ENCODE peak calls at places on chromosomes 16 and 17, in ten cellular contexts. X is mesothelial cell of epicardium, J is ovary, V is AG10803, Y is lower leg skin, E is sigmoid colon, A is WTC11, S is astrocyte of the spinal cord, F is A549, C is prostate gland. Q is an unnamed sample.

GRCh38 chr17:49575524-49576120 is at the start of gene NXPH3:
- DNase-seq in J (peak), F (peak), A (peak), Y (peak), E (peak), S (no peak), C (peak), V (peak), X (peak), Q (peak)

GRCh38 chr17:74646231-74646630 is 22.7 kb upstream of the CD300E start:
- DNase-seq in Y (peak), C (no peak), S (no peak), J (no peak), F (peak), X (no peak), A (no peak), V (no peak), E (no peak), Q (no peak)

GRCh38 chr17:58312824-58313223 is 15.8 kb downstream of the TSPOAP1 start:
- DNase-seq in E (no peak), X (no peak), A (no peak), S (no peak), J (no peak), F (peak), Y (peak), V (no peak), C (no peak), Q (no peak)

GRCh38 chr17:17235212-17236174 is 1.5 kb downstream of the FLCN start:
- DNase-seq in F (no peak), Y (no peak), E (no peak), A (no peak), S (peak), C (no peak), V (peak), X (no peak), J (no peak), Q (no peak)

GRCh38 chr17:80339118-80339517 is 75.8 kb upstream of the ENDOV start:
- DNase-seq in J (no peak), F (no peak), E (no peak), V (no peak), S (no peak), X (no peak), A (no peak), C (no peak), Y (no peak), Q (no peak)

GRCh38 chr16:85640606-85641005 is 27.5 kb downstream of the GSE1 start:
- DNase-seq in C (no peak), X (no peak), E (no peak), Y (no peak), S (no peak), F (no peak), J (no peak), A (no peak), V (no peak), Q (no peak)

GRCh38 chr17:40351185-40352043 is 13.1 kb downstream of the GJD3 start:
- DNase-seq in X (no peak), V (no peak), J (no peak), Y (no peak), E (no peak), C (no peak), F (no peak), A (no peak), S (no peak), Q (peak)

GRCh38 chr16:84819644-84820304 is at the start of gene CRISPLD2:
- DNase-seq in X (peak), F (peak), J (peak), S (peak), Y (peak), C (peak), V (peak), A (peak), E (peak), Q (peak)

GRCh38 chr16:22373662-22374310 is 633 bp downstream of the CDR2 start:
- DNase-seq in Y (peak), A (peak), F (no peak), X (no peak), S (peak), C (peak), V (no peak), E (peak), J (peak), Q (peak)

GRCh38 chr17:77428020-77428781 is 287.4 kb downstream of the SEC14L1 start:
- DNase-seq in Y (no peak), C (no peak), A (no peak), F (no peak), J (no peak), E (no peak), S (no peak), X (no peak), V (no peak), Q (no peak)

GRCh38 chr17:77429735-77429984 is 288.9 kb downstream of the SEC14L1 start:
- DNase-seq in V (no peak), X (no peak), F (no peak), J (no peak), S (no peak), E (no peak), A (no peak), C (no peak), Y (no peak), Q (no peak)

GRCh38 chr17:77429985-77430752 is 289.4 kb downstream of the SEC14L1 start:
- DNase-seq in F (peak), X (peak), C (peak), S (peak), V (peak), J (peak), E (peak), Y (peak), A (peak), Q (peak)

GRCh38 chr17:77427471-77427991 is 286.8 kb downstream of the SEC14L1 start:
- DNase-seq in X (no peak), F (peak), V (peak), J (peak), Y (peak), A (no peak), S (peak), C (no peak), E (peak), Q (no peak)

GRCh38 chr17:77428901-77429734 is 288.3 kb downstream of the SEC14L1 start:
- DNase-seq in C (no peak), V (no peak), J (no peak), X (no peak), F (no peak), A (no peak), E (peak), Y (no peak), S (no peak), Q (no peak)
- TF ChIP-seq CTCF in C (no peak), V (no peak), J (no peak), X (no peak), F (no peak), A (no peak), E (no peak), Y (no peak), S (no peak), Q (no peak)

DNA sequence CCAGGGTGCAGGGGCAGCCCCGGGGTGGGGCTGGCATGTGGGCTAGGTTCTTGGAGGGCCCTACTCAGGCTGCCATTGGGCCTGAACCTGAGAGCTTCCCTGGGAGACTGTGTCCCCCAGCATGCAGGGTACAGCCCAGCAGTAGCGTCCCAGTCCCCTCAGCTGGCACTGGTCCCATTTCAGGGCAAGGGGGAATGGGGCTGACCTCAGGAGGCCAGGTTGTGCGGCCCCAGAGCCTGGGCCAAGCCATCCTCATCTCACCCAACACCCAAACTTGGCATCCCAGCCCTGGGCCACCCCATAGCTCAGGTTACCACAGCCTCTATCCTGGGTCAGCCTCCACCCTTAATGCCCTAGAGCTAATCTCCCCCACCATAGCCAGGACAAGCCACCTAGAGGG is 6.3 kb downstream of the PLXDC1 start:
- DNase-seq in C (no peak), X (no peak), V (no peak), E (no peak), F (no peak), Y (no peak), S (no peak), J (no peak), A (no peak), Q (no peak)
- TF ChIP-seq CTCF in C (no peak), X (no peak), V (no peak), E (no peak), F (no peak), Y (no peak), S (no peak), J (no peak), A (no peak), Q (no peak)

GRCh38 chr17:82647593-82648164 is 565 bp downstream of the WDR45B start:
- DNase-seq in C (no peak), A (peak), S (no peak), Y (no peak), V (no peak), E (peak), X (no peak), F (no peak), J (no peak), Q (peak)
- TF ChIP-seq CTCF in C (no peak), A (no peak), S (peak), Y (no peak), V (peak), E (no peak), X (no peak), F (no peak), J (no peak), Q (no peak)

GRCh38 chr16:24045641-24046040 is 209.9 kb downstream of the PRKCB start:
- DNase-seq in S (no peak), F (peak), A (peak), C (no peak), X (no peak), V (no peak), Y (no peak), J (no peak), E (no peak), Q (peak)
- TF ChIP-seq CTCF in S (no peak), F (peak), A (peak), C (no peak), X (peak), V (no peak), Y (no peak), J (no peak), E (no peak), Q (peak)

DNA sequence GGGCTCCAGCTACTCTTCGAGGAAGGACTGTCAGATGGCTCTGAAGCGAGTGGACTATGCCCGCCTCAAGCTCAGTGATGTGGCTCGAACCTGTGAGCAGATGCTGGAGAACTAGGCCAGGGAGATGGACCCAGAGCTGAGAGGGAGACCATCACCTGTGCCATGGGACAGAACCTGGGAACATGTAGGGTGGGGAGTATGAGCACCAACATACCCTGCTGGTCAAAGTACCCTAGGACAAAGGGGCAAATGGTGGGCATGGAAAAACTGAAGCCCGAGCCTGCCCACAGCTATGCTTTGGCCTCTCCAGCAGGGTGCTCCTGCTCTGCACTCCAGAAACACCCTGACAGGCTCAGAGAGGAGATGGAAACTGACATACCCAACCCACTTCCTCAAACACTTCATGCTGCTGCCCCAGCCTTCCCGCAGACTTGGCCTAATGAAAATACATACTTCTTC is 1.9 kb downstream of the MED11 start:
- DNase-seq in F (no peak), C (no peak), X (no peak), J (no peak), V (no peak), Y (no peak), E (no peak), S (no peak), A (no peak), Q (no peak)
- TF ChIP-seq CTCF in F (no peak), C (no peak), X (no peak), J (no peak), V (no peak), Y (no peak), E (no peak), S (peak), A (no peak), Q (no peak)

DNA sequence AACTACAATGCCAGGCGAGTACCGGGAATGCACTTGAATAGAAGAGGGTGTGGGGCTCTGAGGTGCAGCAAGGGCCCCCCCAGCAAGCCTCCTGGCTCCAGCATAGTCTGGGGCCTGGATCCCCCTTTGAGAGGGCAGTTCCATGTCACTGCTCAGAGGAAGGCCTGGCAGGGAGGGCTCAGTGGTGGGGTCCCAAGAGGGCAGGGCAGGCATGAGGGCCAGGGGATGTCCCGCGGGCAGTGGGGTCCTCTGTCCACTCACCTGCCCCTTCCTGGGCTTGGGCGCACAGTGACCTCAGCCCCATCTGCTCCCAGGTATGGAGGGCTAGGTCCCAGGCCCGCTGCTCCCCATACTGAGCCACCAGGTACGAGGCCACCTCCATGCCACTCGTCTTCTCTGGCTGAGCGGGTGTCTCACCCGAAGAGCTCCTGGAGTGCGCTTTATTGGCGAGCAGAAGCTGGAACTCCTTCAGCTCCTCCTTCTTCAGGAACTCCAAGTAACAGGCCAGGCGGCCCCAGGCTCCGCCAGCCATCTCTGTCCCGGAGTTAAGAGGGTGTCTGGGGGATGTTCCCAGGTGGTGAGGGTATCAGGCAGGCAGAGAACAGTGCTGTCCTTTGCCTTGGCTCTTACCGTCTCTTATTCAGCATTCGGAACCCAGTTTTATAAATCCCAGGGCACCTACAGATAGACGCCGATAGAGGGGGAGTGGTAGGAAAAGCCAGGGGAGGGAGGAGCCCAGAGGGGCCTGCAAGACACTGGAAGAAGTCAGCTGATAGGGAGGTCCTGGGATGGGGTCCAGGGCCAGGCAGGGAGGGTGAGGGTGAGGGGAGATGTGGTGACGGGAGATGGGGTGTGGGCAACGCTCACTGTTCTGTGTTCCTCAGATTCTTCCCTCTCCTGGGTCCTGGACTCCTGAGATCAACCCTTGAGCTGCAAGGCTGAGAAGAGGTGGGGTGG is 605 bp downstream of the NLRP1 start:
- DNase-seq in Y (peak), J (no peak), E (no peak), X (no peak), S (no peak), V (peak), F (no peak), C (no peak), A (no peak), Q (no peak)
- TF ChIP-seq CTCF in Y (no peak), J (no peak), E (no peak), X (no peak), S (no peak), V (peak), F (no peak), C (no peak), A (no peak), Q (no peak)

GRCh38 chr16:77841275-77841640 is 52.9 kb downstream of the VAT1L start:
- DNase-seq in V (no peak), C (no peak), S (no peak), Y (no peak), A (no peak), X (no peak), J (no peak), F (no peak), E (no peak), Q (no peak)

GRCh38 chr16:77842468-77842867 is 54.1 kb downstream of the VAT1L start:
- DNase-seq in C (no peak), X (no peak), A (no peak), F (no peak), E (no peak), V (no peak), S (no peak), J (no peak), Y (no peak), Q (no peak)

GRCh38 chr16:77840623-77841274 is 52.4 kb downstream of the VAT1L start:
- DNase-seq in A (no peak), Y (no peak), V (peak), J (no peak), F (no peak), X (no peak), E (no peak), C (no peak), S (peak), Q (no peak)

GRCh38 chr16:77838597-77839255 is 50.4 kb downstream of the VAT1L start:
- DNase-seq in E (no peak), S (no peak), V (no peak), Y (no peak), F (no peak), A (no peak), C (no peak), J (no peak), X (no peak), Q (no peak)

DNA sequence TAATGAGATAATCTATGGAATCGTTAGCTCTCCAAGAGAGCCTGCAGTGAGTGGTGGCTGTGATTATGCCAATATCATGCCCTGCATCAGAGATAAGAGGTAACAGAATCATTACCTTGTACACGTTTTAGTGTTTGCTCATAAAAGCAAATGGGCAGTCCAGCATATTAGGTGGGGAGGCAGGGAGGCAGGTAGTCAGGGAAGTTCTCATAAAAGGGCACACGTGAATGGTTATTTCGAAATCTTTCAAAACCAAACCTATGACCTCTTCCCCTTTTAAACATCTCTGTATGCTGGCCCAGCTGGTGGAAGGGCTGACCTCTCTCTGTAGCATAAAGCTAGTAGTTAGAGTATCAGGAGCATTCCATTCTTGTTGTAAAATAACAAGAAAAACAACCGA is 51.7 kb downstream of the VAT1L start:
- DNase-seq in S (no peak), V (no peak), E (no peak), X (no peak), A (no peak), Y (no peak), F (no peak), C (no peak), J (no peak), Q (no peak)
- TF ChIP-seq CTCF in S (no peak), V (no peak), E (no peak), X (no peak), A (no peak), Y (no peak), F (no peak), C (no peak), J (no peak), Q (no peak)

GRCh38 chr17:48010193-48010592 is 27.4 kb downstream of the COPZ2 start:
- DNase-seq in C (no peak), V (no peak), F (no peak), E (no peak), Y (no peak), S (no peak), X (no peak), J (no peak), A (no peak), Q (no peak)

GRCh38 chr17:48013876-48014602 is 23.6 kb downstream of the COPZ2 start:
- DNase-seq in A (no peak), C (no peak), Y (no peak), X (no peak), F (no peak), E (no peak), V (no peak), J (no peak), S (no peak), Q (no peak)

GRCh38 chr17:48014603-48015037 is 23.0 kb downstream of the COPZ2 start:
- DNase-seq in X (no peak), V (no peak), E (no peak), J (no peak), F (no peak), Y (no peak), S (no peak), A (no peak), C (no peak), Q (no peak)

GRCh38 chr17:48012151-48012520 is 25.5 kb downstream of the COPZ2 start:
- DNase-seq in V (peak), C (no peak), X (peak), S (no peak), J (no peak), F (no peak), A (peak), E (no peak), Y (no peak), Q (peak)

GRCh38 chr17:48011405-48012150 is 26.0 kb downstream of the COPZ2 start:
- DNase-seq in A (peak), Y (no peak), X (no peak), V (peak), S (no peak), J (no peak), E (no peak), F (peak), C (no peak), Q (peak)
- TF ChIP-seq CTCF in A (no peak), Y (no peak), X (no peak), V (peak), S (peak), J (no peak), E (peak), F (peak), C (peak), Q (peak)

GRCh38 chr17:70622382-70623260 is 453.3 kb downstream of the KCNJ2 start:
- DNase-seq in X (peak), Y (no peak), E (peak), F (peak), S (peak), J (no peak), C (no peak), V (peak), A (peak), Q (peak)
- TF ChIP-seq CTCF in X (peak), Y (no peak), E (no peak), F (peak), S (peak), J (no peak), C (no peak), V (peak), A (peak), Q (peak)

GRCh38 chr17:7502987-7503386 is 18.8 kb downstream of the POLR2A start:
- DNase-seq in J (no peak), F (peak), E (peak), Y (no peak), C (no peak), A (peak), V (no peak), X (no peak), S (no peak), Q (peak)
- TF ChIP-seq CTCF in J (no peak), F (peak), E (no peak), Y (no peak), C (peak), A (no peak), V (no peak), X (no peak), S (peak), Q (no peak)

Q was measured in glutamatergic neuron.